ENCODE peak calls at places on chromosome 1, in eight cellular contexts. M, O, R, Z, S, H, D and B are unnamed samples.

GRCh38 chr1:181128592-181129497 is 40.3 kb downstream of the IER5 start:
- ATAC-seq in M (peak; percentile 58), O (peak; percentile 66), R (no peak), Z (no peak), S (peak; percentile 16), H (peak; percentile 67), D (peak; percentile 63), B (peak; percentile 43)

GRCh38 chr1:119902775-119903442 is 6.6 kb upstream of the ADAM30 start:
- ATAC-seq in M (no peak), O (no peak), R (no peak), Z (no peak), S (no peak), H (no peak), D (no peak), B (no peak)

GRCh38 chr1:170697338-170697715 is 33.4 kb downstream of the PRRX1 start:
- ATAC-seq in M (no peak), O (no peak), R (no peak), Z (no peak), S (no peak), H (no peak), D (no peak), B (no peak)

GRCh38 chr1:228088586-228089498 is 6.3 kb downstream of the ARF1 start:
- ATAC-seq in M (no peak), O (peak; percentile 9), R (no peak), Z (no peak), S (no peak), H (peak; percentile 49), D (no peak), B (no peak)

GRCh38 chr1:33723251-33723650 is 140.6 kb upstream of the HMGB4 start:
- ATAC-seq in M (no peak), O (no peak), R (no peak), Z (no peak), S (no peak), H (no peak), D (no peak), B (no peak)

GRCh38 chr1:247113094-247113497 is 8.9 kb upstream of the ZNF669 start:
- ATAC-seq in M (no peak), O (no peak), R (no peak), Z (peak; percentile 75), S (no peak), H (no peak), D (no peak), B (no peak)

GRCh38 chr1:30977105-30977504 is 68.5 kb upstream of the SDC3 start:
- ATAC-seq in M (peak; percentile 68), O (peak; percentile 47), R (peak; percentile 80), Z (peak; percentile 68), S (peak; percentile 73), H (no peak), D (peak; percentile 68), B (no peak)

GRCh38 chr1:212525479-212526110 is 83.0 kb upstream of the ATF3 start:
- ATAC-seq in M (no peak), O (no peak), R (peak; percentile 66), Z (no peak), S (no peak), H (no peak), D (peak; percentile 67), B (no peak)

GRCh38 chr1:38020361-38020760 is 7.8 kb downstream of the UTP11 start:
- ATAC-seq in M (no peak), O (no peak), R (no peak), Z (no peak), S (no peak), H (no peak), D (no peak), B (no peak)

GRCh38 chr1:179709841-179710329 is 33.2 kb upstream of the FAM163A start:
- ATAC-seq in M (no peak), O (peak; percentile 89), R (no peak), Z (no peak), S (no peak), H (peak; percentile 85), D (no peak), B (peak; percentile 60)
- TF ChIP-seq POLR2AphosphoS5 in M (no peak), O (no peak), R (no peak), Z (no peak), S (no peak), H (no peak), D (no peak), B (no peak)

GRCh38 chr1:241630005-241630404 is 10.2 kb downstream of the CHML start:
- ATAC-seq in M (no peak), O (no peak), R (no peak), Z (no peak), S (no peak), H (no peak), D (no peak), B (no peak)

GRCh38 chr1:241630476-241630875 is 9.7 kb downstream of the CHML start:
- ATAC-seq in M (no peak), O (no peak), R (no peak), Z (no peak), S (no peak), H (no peak), D (no peak), B (no peak)

GRCh38 chr1:241624925-241625324 is 15.2 kb downstream of the CHML start:
- ATAC-seq in M (no peak), O (no peak), R (no peak), Z (no peak), S (peak; percentile 68), H (no peak), D (no peak), B (no peak)

GRCh38 chr1:241630899-241631298 is 9.3 kb downstream of the CHML start:
- ATAC-seq in M (no peak), O (no peak), R (no peak), Z (no peak), S (no peak), H (no peak), D (no peak), B (no peak)

DNA sequence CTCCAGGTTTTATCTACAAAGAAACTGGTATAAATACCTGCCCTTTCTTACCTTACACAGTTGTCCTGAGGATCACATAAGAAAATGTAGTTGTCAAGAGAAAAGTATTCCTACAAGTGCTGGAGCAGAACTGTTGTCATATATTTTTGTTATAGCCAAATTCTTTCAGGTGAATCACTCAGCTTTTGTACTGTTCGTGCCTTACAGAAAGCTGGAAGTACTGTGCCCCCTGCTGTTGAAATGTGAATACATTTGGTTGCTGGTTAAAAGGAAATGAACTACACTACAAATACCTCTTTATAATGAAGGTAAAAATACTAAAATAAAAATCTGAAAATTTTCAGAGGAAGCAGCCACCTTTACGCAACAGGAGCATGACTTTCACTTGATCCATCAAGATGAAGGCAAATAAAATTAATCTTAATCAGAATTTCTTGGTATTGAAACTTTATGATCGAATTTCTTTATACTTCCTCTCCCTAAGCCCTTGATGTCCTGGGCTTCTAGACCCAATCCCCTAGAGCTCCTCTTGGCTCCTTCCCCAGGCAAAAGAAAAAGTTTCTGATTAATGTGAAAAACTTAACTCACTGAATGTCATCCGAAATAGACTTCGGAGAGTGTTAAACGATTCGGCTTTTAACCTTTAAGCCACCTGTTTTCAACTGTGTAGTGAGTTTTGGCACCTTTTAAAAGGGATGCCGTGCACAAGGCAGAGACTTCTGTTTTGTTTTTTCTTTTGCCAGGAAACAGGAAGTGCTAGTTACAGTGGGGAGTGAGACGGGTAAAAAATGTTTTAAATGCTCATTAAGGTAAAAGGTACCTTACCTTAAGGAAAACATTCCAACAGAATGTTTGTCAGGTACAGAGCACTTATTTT is 12.5 kb downstream of the CHML start:
- ATAC-seq in M (peak; percentile 76), O (peak; percentile 92), R (peak; percentile 74), Z (peak; percentile 74), S (peak; percentile 80), H (peak; percentile 63), D (peak; percentile 86), B (no peak)
- TF ChIP-seq CTCF in M (peak; percentile 53), O (peak; percentile 64), R (peak; percentile 62), Z (peak; percentile 60), S (peak; percentile 66), H (peak; percentile 59), D (peak; percentile 78), B (peak; percentile 28)

GRCh38 chr1:241638091-241638682 is 2.0 kb downstream of the CHML start:
- ATAC-seq in M (no peak), O (no peak), R (no peak), Z (no peak), S (no peak), H (no peak), D (peak; percentile 9), B (no peak)

GRCh38 chr1:241640149-241640866 is at the start of the genes CHML and OPN3:
- ATAC-seq in M (peak; percentile 93), O (peak; percentile 96), R (peak; percentile 96), Z (peak; percentile 92), S (peak; percentile 98), H (peak; percentile 98), D (peak; percentile 94), B (peak; percentile 99)

GRCh38 chr1:241640867-241641542 is 836 bp upstream of the CHML start:
- ATAC-seq in M (no peak), O (no peak), R (no peak), Z (peak; percentile 52), S (no peak), H (no peak), D (no peak), B (no peak)

GRCh38 chr1:241639040-241639652 is 1.0 kb downstream of the CHML start:
- ATAC-seq in M (no peak), O (no peak), R (no peak), Z (no peak), S (no peak), H (no peak), D (peak; percentile 2), B (no peak)

DNA sequence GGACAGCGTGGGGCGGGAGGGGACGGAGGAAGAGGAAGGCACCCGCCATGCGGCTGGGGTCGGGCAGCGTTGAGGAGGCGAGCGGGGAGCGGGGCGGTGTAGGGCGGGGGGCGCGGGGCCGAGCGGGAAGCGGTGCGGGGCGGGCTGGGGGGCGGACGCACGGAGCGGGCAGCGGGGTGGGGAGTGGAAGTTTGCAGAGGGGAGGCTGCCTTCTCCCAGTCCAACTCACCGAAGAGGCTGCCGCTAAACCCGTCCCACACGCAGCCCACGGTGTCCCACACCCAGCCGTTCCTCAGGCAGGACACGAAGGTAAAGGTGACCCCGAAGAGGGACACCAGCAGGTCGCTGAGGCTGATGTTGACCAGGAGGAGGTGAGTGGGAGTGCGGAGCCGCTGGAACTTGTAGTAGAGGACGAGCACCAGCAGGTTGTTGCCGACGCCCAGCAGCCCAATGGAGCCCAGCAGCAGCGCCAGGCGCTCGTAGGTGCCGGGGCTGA is 468 bp downstream of the CHML start:
- ATAC-seq in M (peak; percentile 63), O (peak; percentile 58), R (peak; percentile 69), Z (peak; percentile 57), S (peak; percentile 81), H (peak; percentile 39), D (peak; percentile 72), B (peak; percentile 23)
- TF ChIP-seq POLR2AphosphoS5 in M (no peak), O (no peak), R (no peak), Z (no peak), S (no peak), H (no peak), D (no peak), B (no peak)

DNA sequence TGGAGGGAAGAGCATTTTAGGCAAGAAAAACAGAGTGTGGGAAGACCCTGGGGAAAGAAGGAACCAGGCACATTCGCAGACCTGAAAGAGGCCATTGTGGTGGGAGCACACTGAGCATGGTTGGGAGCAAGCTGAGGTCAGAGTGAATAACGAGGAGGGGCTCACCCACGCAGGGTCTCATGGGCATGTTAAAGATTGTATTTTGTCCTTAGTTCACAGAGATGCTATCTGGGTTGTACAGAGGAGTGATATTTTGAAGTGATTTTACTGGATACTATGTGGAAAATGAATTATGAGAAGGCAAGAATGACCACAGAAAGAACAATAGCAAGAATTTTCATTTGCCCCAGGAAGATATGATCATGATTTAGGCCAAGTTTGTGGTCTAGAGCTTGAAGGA is 578.3 kb upstream of the NR5A2 start:
- ATAC-seq in M (no peak), O (no peak), R (no peak), Z (no peak), S (no peak), H (no peak), D (no peak), B (no peak)
- TF ChIP-seq CTCF in M (no peak), O (no peak), R (no peak), Z (no peak), S (no peak), H (no peak), D (no peak), B (no peak)